ENCODE peak calls at places on chromosomes 5 and 9, in four cellular contexts. One of them, this sample, is unnamed.

GRCh38 chr9:137485343-137486140 is 26.4 kb upstream of the NSMF start:
- DNase-seq in GM10248: no peak
- DNase-seq in HFFc6: no peak
- DNase-seq in left lung: peak; percentile 58
- DNase-seq in this sample: no peak

GRCh38 chr5:176809544-176810083 is 745 bp upstream of the UNC5A start:
- DNase-seq in left lung: no peak
- DNase-seq in HFFc6: no peak
- DNase-seq in GM10248: no peak
- DNase-seq in this sample: no peak

GRCh38 chr5:39757121-39757520 is 332.3 kb upstream of the DAB2 start:
- DNase-seq in GM10248: no peak
- DNase-seq in HFFc6: peak; percentile 45
- DNase-seq in left lung: no peak
- DNase-seq in this sample: no peak

GRCh38 chr9:98860871-98861293 is 53.4 kb downstream of the GALNT12 start:
- DNase-seq in left lung: no peak
- DNase-seq in HFFc6: peak; percentile 93
- DNase-seq in GM10248: no peak
- DNase-seq in this sample: no peak

GRCh38 chr5:112208699-112209615 is 210.1 kb downstream of the EPB41L4A start:
- DNase-seq in GM10248: no peak
- DNase-seq in HFFc6: no peak
- DNase-seq in left lung: no peak
- DNase-seq in this sample: no peak

GRCh38 chr5:154674029-154674428 is 81.1 kb upstream of the LARP1 start:
- DNase-seq in HFFc6: no peak
- DNase-seq in left lung: no peak
- DNase-seq in GM10248: no peak
- DNase-seq in this sample: no peak

GRCh38 chr5:177382423-177383029 is 1.7 kb upstream of the SLC34A1 start:
- DNase-seq in HFFc6: no peak
- DNase-seq in left lung: no peak
- DNase-seq in GM10248: no peak
- DNase-seq in this sample: no peak

GRCh38 chr9:129811967-129812363 is 9.0 kb downstream of the TOR1B start:
- DNase-seq in GM10248: no peak
- DNase-seq in left lung: no peak
- DNase-seq in HFFc6: no peak
- DNase-seq in this sample: no peak

GRCh38 chr5:137761020-137761516 is 6.9 kb upstream of the HNRNPA0 start:
- DNase-seq in HFFc6: no peak
- DNase-seq in GM10248: no peak
- DNase-seq in left lung: no peak
- DNase-seq in this sample: no peak

GRCh38 chr9:98795970-98796363 is 388 bp downstream of the ANKS6 start:
- DNase-seq in GM10248: peak; percentile 43
- DNase-seq in HFFc6: no peak
- DNase-seq in left lung: peak; percentile 83
- DNase-seq in this sample: no peak

GRCh38 chr5:65012411-65012972 is 243.8 kb downstream of the CWC27 start:
- DNase-seq in GM10248: no peak
- DNase-seq in left lung: no peak
- DNase-seq in HFFc6: no peak
- DNase-seq in this sample: no peak

GRCh38 chr9:20305457-20305856 is 316.8 kb downstream of the MLLT3 start:
- DNase-seq in left lung: no peak
- DNase-seq in GM10248: no peak
- DNase-seq in HFFc6: no peak
- DNase-seq in this sample: no peak

GRCh38 chr5:153372433-153373167 is 117.9 kb upstream of the GRIA1 start:
- DNase-seq in GM10248: no peak
- DNase-seq in HFFc6: no peak
- DNase-seq in left lung: no peak
- DNase-seq in this sample: no peak

GRCh38 chr5:79811081-79811480 is 121.4 kb downstream of the CMYA5 start:
- DNase-seq in GM10248: no peak
- DNase-seq in left lung: no peak
- DNase-seq in HFFc6: no peak
- DNase-seq in this sample: no peak

GRCh38 chr5:145568581-145568980 is 266.6 kb downstream of the PRELID2 start:
- DNase-seq in HFFc6: no peak
- DNase-seq in left lung: no peak
- DNase-seq in GM10248: no peak
- DNase-seq in this sample: no peak

GRCh38 chr9:93677641-93678136 is 101.3 kb downstream of the PHF2 start:
- DNase-seq in HFFc6: no peak
- DNase-seq in left lung: peak; percentile 63
- DNase-seq in GM10248: no peak
- DNase-seq in this sample: peak; percentile 9

GRCh38 chr5:143775258-143775657 is 36.7 kb upstream of the HMHB1 start:
- DNase-seq in GM10248: no peak
- DNase-seq in left lung: no peak
- DNase-seq in HFFc6: peak; percentile 66
- DNase-seq in this sample: no peak

GRCh38 chr5:151094054-151094858 is 13.4 kb upstream of the TNIP1 start:
- DNase-seq in GM10248: peak; percentile 69
- DNase-seq in HFFc6: no peak
- DNase-seq in left lung: peak; percentile 83
- DNase-seq in this sample: peak; percentile 47

GRCh38 chr5:10262995-10263394 is 12.9 kb downstream of the CCT5 start:
- DNase-seq in left lung: no peak
- DNase-seq in GM10248: no peak
- DNase-seq in HFFc6: no peak
- DNase-seq in this sample: no peak

GRCh38 chr5:173326501-173326960 is 1.7 kb downstream of the STC2 start:
- DNase-seq in HFFc6: peak; percentile 93
- DNase-seq in left lung: no peak
- DNase-seq in GM10248: no peak
- DNase-seq in this sample: no peak

GRCh38 chr9:87497080-87497603 is 525 bp upstream of the DAPK1 start:
- DNase-seq in left lung: no peak
- DNase-seq in GM10248: no peak
- DNase-seq in HFFc6: no peak
- DNase-seq in this sample: no peak

GRCh38 chr9:138024831-138025291 is 147.3 kb downstream of the CACNA1B start:
- DNase-seq in HFFc6: no peak
- DNase-seq in GM10248: no peak
- DNase-seq in left lung: peak; percentile 49
- DNase-seq in this sample: no peak

GRCh38 chr9:20597862-20598261 is 24.4 kb downstream of the MLLT3 start:
- DNase-seq in HFFc6: no peak
- DNase-seq in left lung: no peak
- DNase-seq in GM10248: no peak
- DNase-seq in this sample: no peak

GRCh38 chr5:178305801-178306200 is 73.2 kb upstream of the PHYKPL start:
- DNase-seq in left lung: peak; percentile 58
- DNase-seq in GM10248: no peak
- DNase-seq in HFFc6: no peak
- DNase-seq in this sample: no peak

GRCh38 chr5:161804263-161804662 is 43.7 kb upstream of the GABRA1 start:
- DNase-seq in HFFc6: no peak
- DNase-seq in GM10248: no peak
- DNase-seq in left lung: no peak
- DNase-seq in this sample: no peak

GRCh38 chr5:177317959-177318377 is 6.3 kb upstream of the MXD3 start:
- DNase-seq in HFFc6: peak; percentile 70
- DNase-seq in left lung: no peak
- DNase-seq in GM10248: peak; percentile 70
- DNase-seq in this sample: peak; percentile 48

GRCh38 chr9:112665347-112665746 is 52.6 kb downstream of the INIP start:
- DNase-seq in HFFc6: peak; percentile 10
- DNase-seq in left lung: no peak
- DNase-seq in GM10248: no peak
- DNase-seq in this sample: no peak

GRCh38 chr9:78131969-78132687 is 100.5 kb upstream of the GNAQ start:
- DNase-seq in GM10248: no peak
- DNase-seq in left lung: no peak
- DNase-seq in HFFc6: peak; percentile 33
- DNase-seq in this sample: no peak

GRCh38 chr5:34043099-34043876 is at the start of gene C1QTNF3:
- DNase-seq in left lung: no peak
- DNase-seq in GM10248: no peak
- DNase-seq in HFFc6: no peak
- DNase-seq in this sample: no peak

GRCh38 chr9:121324316-121324715 is 45.7 kb downstream of the STOM start:
- DNase-seq in GM10248: no peak
- DNase-seq in left lung: no peak
- DNase-seq in HFFc6: no peak
- DNase-seq in this sample: no peak

GRCh38 chr9:129489838-129490582 is 130.9 kb downstream of the C9orf50 start:
- DNase-seq in left lung: no peak
- DNase-seq in GM10248: no peak
- DNase-seq in HFFc6: no peak
- DNase-seq in this sample: no peak

GRCh38 chr9:35903049-35903448 is 3.0 kb upstream of the HRCT1 start:
- DNase-seq in left lung: no peak
- DNase-seq in HFFc6: peak; percentile 36
- DNase-seq in GM10248: peak; percentile 74
- DNase-seq in this sample: no peak

GRCh38 chr9:134192951-134193731 is 28.8 kb upstream of the RNU6ATAC start:
- DNase-seq in left lung: peak; percentile 71
- DNase-seq in GM10248: no peak
- DNase-seq in HFFc6: no peak
- DNase-seq in this sample: no peak

GRCh38 chr5:113250341-113250953 is 184.3 kb downstream of the TSSK1B start:
- DNase-seq in GM10248: no peak
- DNase-seq in HFFc6: no peak
- DNase-seq in left lung: no peak
- DNase-seq in this sample: no peak

GRCh38 chr5:100518377-100518776 is 16.8 kb upstream of the FAM174A start:
- DNase-seq in GM10248: no peak
- DNase-seq in left lung: no peak
- DNase-seq in HFFc6: no peak
- DNase-seq in this sample: no peak
- TF ChIP-seq CTCF in GM10248: no peak
- TF ChIP-seq CTCF in left lung: no peak
- TF ChIP-seq CTCF in HFFc6: no peak
- TF ChIP-seq CTCF in this sample: no peak

GRCh38 chr5:77076961-77077820 is 9.9 kb downstream of the ZBED3 start:
- DNase-seq in HFFc6: no peak
- DNase-seq in left lung: peak; percentile 94
- DNase-seq in GM10248: peak; percentile 87
- DNase-seq in this sample: peak; percentile 57
- TF ChIP-seq CTCF in HFFc6: peak; percentile 75
- TF ChIP-seq CTCF in left lung: peak; percentile 80
- TF ChIP-seq CTCF in GM10248: peak; percentile 87
- TF ChIP-seq CTCF in this sample: no peak

DNA sequence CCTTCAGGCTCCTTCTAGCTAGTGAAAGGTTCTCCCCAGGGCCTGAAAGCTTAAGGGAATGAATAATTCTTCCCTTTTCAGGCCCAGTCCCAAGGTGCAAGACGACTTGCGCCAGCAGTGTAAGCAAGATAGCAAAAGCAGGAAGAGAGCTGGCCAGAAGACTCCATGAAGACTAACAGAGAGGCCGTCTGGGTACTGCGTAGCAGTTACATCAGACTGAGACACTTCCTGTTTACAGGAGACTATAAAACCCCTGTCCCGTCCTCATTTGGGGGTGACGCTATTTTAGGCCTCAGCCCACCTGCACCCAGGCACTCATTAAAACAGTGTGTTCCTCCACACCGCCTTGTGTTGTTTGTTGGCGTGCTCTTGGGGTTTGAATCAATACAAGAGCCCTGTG is 90.8 kb upstream of the MOCS2 start:
- DNase-seq in GM10248: no peak
- DNase-seq in HFFc6: no peak
- DNase-seq in left lung: no peak
- DNase-seq in this sample: no peak
- TF ChIP-seq CTCF in GM10248: no peak
- TF ChIP-seq CTCF in HFFc6: no peak
- TF ChIP-seq CTCF in left lung: no peak
- TF ChIP-seq CTCF in this sample: no peak

GRCh38 chr5:5933651-5934050 is 444.7 kb downstream of the MED10 start:
- DNase-seq in left lung: no peak
- DNase-seq in HFFc6: no peak
- DNase-seq in GM10248: no peak
- DNase-seq in this sample: no peak
- TF ChIP-seq CTCF in left lung: no peak
- TF ChIP-seq CTCF in HFFc6: no peak
- TF ChIP-seq CTCF in GM10248: no peak
- TF ChIP-seq CTCF in this sample: no peak

GRCh38 chr5:67902497-67902830 is 313.1 kb upstream of the PIK3R1 start:
- DNase-seq in HFFc6: no peak
- DNase-seq in left lung: no peak
- DNase-seq in GM10248: no peak
- DNase-seq in this sample: no peak
- TF ChIP-seq CTCF in HFFc6: no peak
- TF ChIP-seq CTCF in left lung: no peak
- TF ChIP-seq CTCF in GM10248: no peak
- TF ChIP-seq CTCF in this sample: no peak

DNA sequence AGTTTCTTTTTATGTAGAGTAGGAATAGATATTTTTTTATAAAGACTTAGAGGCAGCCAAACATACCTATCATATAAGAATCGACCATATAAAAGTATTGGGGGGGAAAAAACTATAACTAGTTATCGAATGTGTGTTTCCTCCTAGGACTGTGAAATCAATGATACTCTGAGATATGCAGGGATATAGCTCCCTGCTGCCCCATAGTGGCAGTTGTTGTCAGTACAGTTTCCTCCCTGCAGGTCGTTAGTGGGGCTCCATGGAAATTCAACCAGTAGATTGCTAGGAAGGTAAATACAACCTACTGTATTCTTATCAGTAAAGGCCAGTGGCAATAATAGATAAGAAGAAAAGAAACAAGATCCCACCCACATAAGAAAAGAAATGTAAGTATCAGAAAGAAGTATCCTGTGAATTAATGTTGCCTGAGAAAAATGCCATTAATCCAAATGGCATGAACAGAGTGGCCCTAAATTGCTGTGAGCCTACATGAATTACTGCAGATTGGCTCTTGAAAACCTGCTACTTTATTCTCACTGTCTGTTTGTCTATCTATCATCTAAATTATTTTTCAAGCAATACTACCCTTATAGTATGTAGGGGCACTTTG is 136.9 kb upstream of the FBN2 start:
- DNase-seq in GM10248: peak; percentile 16
- DNase-seq in HFFc6: peak; percentile 53
- DNase-seq in left lung: no peak
- DNase-seq in this sample: no peak
- TF ChIP-seq CTCF in GM10248: peak; percentile 58
- TF ChIP-seq CTCF in HFFc6: peak; percentile 89
- TF ChIP-seq CTCF in left lung: peak; percentile 65
- TF ChIP-seq CTCF in this sample: no peak

GRCh38 chr5:2178528-2178927 is 295.8 kb upstream of the IRX4 start:
- DNase-seq in HFFc6: no peak
- DNase-seq in left lung: no peak
- DNase-seq in GM10248: no peak
- DNase-seq in this sample: no peak

GRCh38 chr5:2176581-2176980 is 293.9 kb upstream of the IRX4 start:
- DNase-seq in GM10248: no peak
- DNase-seq in HFFc6: no peak
- DNase-seq in left lung: no peak
- DNase-seq in this sample: no peak

GRCh38 chr5:2178071-2178477 is 295.3 kb upstream of the IRX4 start:
- DNase-seq in left lung: no peak
- DNase-seq in GM10248: no peak
- DNase-seq in HFFc6: no peak
- DNase-seq in this sample: no peak

GRCh38 chr5:2175842-2176404 is 293.2 kb upstream of the IRX4 start:
- DNase-seq in HFFc6: no peak
- DNase-seq in left lung: no peak
- DNase-seq in GM10248: no peak
- DNase-seq in this sample: no peak

GRCh38 chr5:2177244-2177643 is 294.5 kb upstream of the IRX4 start:
- DNase-seq in left lung: no peak
- DNase-seq in HFFc6: no peak
- DNase-seq in GM10248: no peak
- DNase-seq in this sample: no peak
- TF ChIP-seq CTCF in left lung: no peak
- TF ChIP-seq CTCF in HFFc6: no peak
- TF ChIP-seq CTCF in GM10248: no peak
- TF ChIP-seq CTCF in this sample: no peak